ENCODE peak calls at places on chromosomes 5 and 9, in nine cellular contexts. S is ovary, B is AG04450, D is psoas muscle, P is heart right ventricle, V is tibial artery, C is neuronal stem cell, M is mammary epithelial cell, T is stomach. G is an unnamed sample.

GRCh38 chr9:76662476-76663281 is 101.6 kb upstream of the PCA3 start:
- DNase-seq in V (no peak), M (no peak), P (no peak), S (no peak), T (no peak), C (no peak), B (no peak), D (no peak), G (no peak)

GRCh38 chr5:145129797-145130196 is 705.3 kb downstream of the PRELID2 start:
- DNase-seq in B (no peak), P (no peak), V (no peak), C (no peak), S (no peak), D (no peak), T (no peak), M (no peak), G (no peak)

GRCh38 chr9:97534961-97535594 is 33.6 kb downstream of the TMOD1 start:
- DNase-seq in V (no peak), C (no peak), M (no peak), B (no peak), D (no peak), P (no peak), T (no peak), S (no peak), G (no peak)

GRCh38 chr9:107155244-107155817 is 127.7 kb upstream of the RAD23B start:
- DNase-seq in M (no peak), T (no peak), C (no peak), S (no peak), D (no peak), V (no peak), B (no peak), P (no peak), G (no peak)

GRCh38 chr9:2992427-2992826 is 148.5 kb upstream of the PUM3 start:
- DNase-seq in T (peak), M (no peak), C (no peak), D (no peak), S (no peak), V (no peak), B (no peak), P (no peak), G (no peak)

GRCh38 chr5:133605323-133605722 is 7.0 kb downstream of the FSTL4 start:
- DNase-seq in T (no peak), D (no peak), B (no peak), V (no peak), M (no peak), P (peak), S (no peak), C (no peak), G (no peak)

GRCh38 chr5:31770157-31770556 is 131.2 kb downstream of the PDZD2 start:
- DNase-seq in B (no peak), T (no peak), P (no peak), D (no peak), V (no peak), M (no peak), S (no peak), C (no peak), G (no peak)

GRCh38 chr5:60945760-60946253 is 802 bp downstream of the NDUFAF2 start:
- DNase-seq in S (peak), P (peak), D (peak), V (peak), M (peak), B (peak), T (peak), C (peak), G (no peak)

GRCh38 chr9:13485068-13485596 is 205.6 kb upstream of the MPDZ start:
- DNase-seq in D (peak), P (peak), M (peak), B (no peak), S (peak), C (no peak), T (no peak), V (peak), G (no peak)

GRCh38 chr9:75993434-75993833 is 103.0 kb downstream of the PCSK5 start:
- DNase-seq in D (no peak), S (no peak), P (no peak), B (no peak), M (peak), T (no peak), C (no peak), V (no peak), G (no peak)

GRCh38 chr9:1087120-1087881 is 37.1 kb downstream of the DMRT2 start:
- DNase-seq in P (no peak), M (no peak), B (no peak), S (no peak), D (no peak), V (no peak), T (no peak), C (no peak), G (no peak)
- H3K27ac ChIP-seq in P (no peak), M (no peak), B (no peak), S (no peak), D (no peak), V (no peak), T (no peak), C (no peak), G (no peak)

GRCh38 chr5:21219966-21220365 is 1232.0 kb upstream of the CDH18 start:
- DNase-seq in V (no peak), T (no peak), B (no peak), M (no peak), C (no peak), S (no peak), P (no peak), D (no peak), G (no peak)
- H3K27ac ChIP-seq in V (no peak), T (no peak), B (no peak), M (no peak), C (no peak), S (no peak), P (no peak), D (no peak), G (no peak)

DNA sequence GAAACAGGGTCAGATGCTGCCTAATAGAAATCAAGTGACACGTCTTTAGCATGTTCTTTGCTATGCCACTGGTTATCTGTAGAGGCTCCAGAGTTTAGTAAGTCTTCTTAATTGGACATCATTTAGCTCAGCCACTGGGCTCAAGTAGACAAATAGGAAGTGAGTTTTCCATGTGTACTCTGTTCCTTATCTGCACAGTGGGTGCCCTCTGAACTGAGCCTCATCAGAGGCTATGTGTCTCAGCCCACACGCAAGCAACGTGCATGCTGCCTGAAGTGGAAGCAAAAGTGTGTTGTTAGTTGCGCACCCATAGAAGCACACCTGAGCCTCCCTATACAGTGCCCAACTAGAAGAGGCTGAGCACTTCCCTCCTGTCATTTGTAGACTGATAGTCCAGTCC is 134.7 kb downstream of the SEMA5A start:
- DNase-seq in T (no peak), C (no peak), P (no peak), B (no peak), S (no peak), V (no peak), M (no peak), D (no peak), G (no peak)
- H3K27ac ChIP-seq in T (no peak), C (no peak), P (no peak), B (no peak), S (no peak), V (no peak), M (no peak), D (no peak), G (no peak)

DNA sequence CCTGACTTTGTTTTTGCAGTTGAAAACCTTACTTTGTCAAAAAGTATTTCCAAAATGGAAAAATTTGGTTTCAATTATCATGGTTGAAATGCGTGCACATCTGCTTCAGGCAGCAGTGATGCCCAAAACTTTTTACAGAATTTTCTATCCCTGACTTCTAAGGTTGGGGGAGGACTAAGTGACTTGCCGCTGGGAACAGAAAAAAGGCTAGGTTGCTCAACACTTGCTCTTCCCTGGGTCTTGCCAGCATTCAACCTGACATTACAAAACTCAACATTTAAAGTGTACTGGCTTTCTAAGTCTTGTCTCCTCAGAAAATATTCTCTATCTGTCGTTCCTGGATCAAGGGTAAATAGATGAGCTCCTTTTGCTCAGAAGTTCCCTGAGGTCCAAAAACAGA is 4.7 kb downstream of the KLHL3 start:
- DNase-seq in V (no peak), S (no peak), C (no peak), P (no peak), D (no peak), T (no peak), B (no peak), M (no peak), G (no peak)
- H3K27ac ChIP-seq in V (no peak), S (no peak), C (no peak), P (no peak), D (no peak), T (no peak), B (no peak), M (no peak), G (no peak)

DNA sequence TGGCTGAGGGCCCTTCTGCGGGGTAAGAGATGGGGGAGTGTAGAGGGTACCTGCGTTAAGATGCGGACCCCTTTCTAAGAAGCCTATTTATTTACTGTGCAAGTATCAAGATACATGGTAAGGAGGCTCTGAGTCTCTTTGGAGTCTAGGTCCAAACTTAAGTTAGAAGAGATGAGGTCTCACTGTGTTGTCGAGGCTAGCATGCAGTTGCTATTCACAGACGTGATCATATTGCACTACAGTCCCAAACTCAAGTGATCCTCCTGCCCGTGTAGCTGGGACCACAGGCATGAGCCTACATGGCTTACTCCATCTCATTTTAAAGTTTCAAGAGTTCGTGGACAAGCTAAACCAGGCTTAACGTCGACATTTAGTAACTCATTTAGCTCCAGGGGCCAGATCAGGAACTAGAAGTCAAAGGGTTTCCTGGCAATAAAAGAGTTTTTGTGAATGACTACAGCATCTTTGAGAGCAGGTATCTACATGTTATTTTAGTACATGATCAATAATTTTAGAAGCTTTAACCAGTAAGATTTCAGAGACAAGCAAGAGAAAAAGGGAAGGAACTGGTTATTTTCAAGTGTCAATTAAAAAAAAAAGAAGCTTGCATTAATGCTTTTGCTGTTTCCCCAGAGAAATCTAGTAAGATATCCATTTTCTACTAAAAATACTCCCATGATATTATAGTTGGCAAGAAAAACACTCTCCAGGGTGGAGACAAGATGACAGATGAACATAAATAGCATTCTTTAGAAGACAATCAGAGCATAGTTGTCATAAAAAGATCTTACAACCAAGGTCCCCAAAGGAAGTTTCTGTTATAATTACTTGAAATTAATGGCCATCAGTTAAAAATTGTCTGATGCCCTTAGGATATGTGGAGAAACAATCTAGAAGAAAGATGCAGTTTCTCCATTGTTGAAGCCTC is 141.3 kb downstream of the SCAMP1 start:
- DNase-seq in C (no peak), D (no peak), S (no peak), P (no peak), T (no peak), B (no peak), V (no peak), M (peak), G (no peak)
- H3K27ac ChIP-seq in C (no peak), D (no peak), S (no peak), P (no peak), T (no peak), B (no peak), V (no peak), M (peak), G (no peak)

DNA sequence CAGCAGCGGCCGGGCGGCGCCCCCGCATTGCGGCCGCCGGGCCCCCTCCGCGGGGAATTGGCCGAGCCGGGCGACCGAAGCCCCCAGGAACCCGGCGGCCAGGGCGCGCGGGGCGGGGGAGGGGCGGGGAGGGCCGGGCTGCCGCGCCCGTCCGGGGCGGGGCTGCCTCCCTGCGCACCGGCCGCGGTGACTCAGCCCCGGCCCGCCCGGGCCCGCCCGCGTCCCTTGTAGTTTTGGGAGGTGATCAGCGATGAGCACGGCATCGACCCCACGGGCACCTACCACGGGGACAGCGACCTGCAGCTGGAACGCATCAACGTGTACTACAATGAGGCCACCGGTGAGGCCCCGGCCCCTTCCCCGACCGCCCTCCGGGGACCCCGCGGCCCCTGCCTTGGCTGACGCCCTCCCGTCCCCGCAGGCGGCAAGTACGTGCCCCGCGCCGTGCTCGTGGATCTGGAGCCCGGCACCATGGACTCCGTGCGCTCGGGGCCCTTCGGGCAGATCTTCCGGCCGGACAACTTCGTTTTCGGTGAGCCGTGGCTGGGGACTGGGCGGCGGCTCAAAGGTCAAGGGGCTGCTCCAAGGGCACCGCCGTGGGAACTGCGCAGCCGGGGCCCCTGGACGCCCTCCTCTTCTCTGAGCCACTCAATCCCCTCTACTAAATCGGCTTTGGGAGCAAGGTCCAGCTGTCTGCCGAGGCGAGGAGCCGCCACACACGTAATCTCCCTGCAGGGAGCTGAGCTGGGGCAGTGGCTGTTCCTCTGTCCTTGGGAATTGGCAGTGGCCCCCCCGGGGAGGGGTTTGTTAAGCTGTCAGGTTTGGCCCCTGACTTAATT is 622 bp downstream of the TUBB4B start:
- DNase-seq in V (peak), C (no peak), D (peak), M (peak), S (peak), P (peak), B (no peak), T (peak), G (no peak)
- H3K27ac ChIP-seq in V (peak), C (peak), D (peak), M (peak), S (peak), P (peak), B (peak), T (peak), G (peak)

GRCh38 chr5:14547660-14548059 is 33.9 kb upstream of the OTULINL start:
- DNase-seq in B (no peak), S (no peak), M (no peak), P (no peak), V (no peak), C (no peak), T (no peak), D (no peak), G (no peak)
- H3K27ac ChIP-seq in B (no peak), S (no peak), M (no peak), P (no peak), V (no peak), C (no peak), T (no peak), D (no peak), G (no peak)

GRCh38 chr5:109692852-109693251 is 3.1 kb downstream of the MAN2A1 start:
- DNase-seq in C (no peak), V (no peak), B (no peak), M (no peak), T (no peak), P (no peak), D (no peak), S (no peak), G (no peak)

GRCh38 chr5:109690456-109691247 is 925 bp downstream of the MAN2A1 start:
- DNase-seq in S (peak), T (peak), D (peak), C (peak), M (peak), B (peak), V (peak), P (peak), G (peak)

GRCh38 chr5:109691248-109691574 is 1.5 kb downstream of the MAN2A1 start:
- DNase-seq in S (no peak), M (no peak), P (no peak), C (no peak), D (no peak), T (no peak), V (no peak), B (no peak), G (no peak)

GRCh38 chr5:109693535-109694152 is 3.9 kb downstream of the MAN2A1 start:
- DNase-seq in C (no peak), D (no peak), V (no peak), S (no peak), B (no peak), T (no peak), M (peak), P (no peak), G (no peak)

DNA sequence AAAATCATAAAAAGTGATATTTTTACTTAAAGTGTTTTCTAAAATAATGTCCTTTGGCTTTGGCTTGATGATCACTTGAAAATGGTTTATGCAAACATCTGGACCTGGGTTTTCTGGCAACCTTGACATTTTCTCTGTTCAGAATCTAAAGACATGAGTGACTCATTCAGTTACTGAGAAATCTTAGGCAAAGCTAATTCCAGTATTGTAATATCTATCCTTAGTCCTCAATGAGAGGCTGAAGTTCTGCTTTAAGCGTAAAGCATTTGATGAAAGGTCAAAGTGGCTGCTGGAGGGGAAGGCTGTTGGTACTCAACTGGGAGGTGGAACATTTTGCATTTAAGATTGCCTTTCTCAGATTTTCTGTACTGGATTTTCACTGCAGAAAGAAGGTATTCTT is 2.3 kb downstream of the MAN2A1 start:
- DNase-seq in P (no peak), S (no peak), C (no peak), D (no peak), T (no peak), B (no peak), V (no peak), M (peak), G (no peak)
- H3K27ac ChIP-seq in P (peak), S (no peak), C (no peak), D (peak), T (no peak), B (no peak), V (peak), M (no peak), G (peak)

DNA sequence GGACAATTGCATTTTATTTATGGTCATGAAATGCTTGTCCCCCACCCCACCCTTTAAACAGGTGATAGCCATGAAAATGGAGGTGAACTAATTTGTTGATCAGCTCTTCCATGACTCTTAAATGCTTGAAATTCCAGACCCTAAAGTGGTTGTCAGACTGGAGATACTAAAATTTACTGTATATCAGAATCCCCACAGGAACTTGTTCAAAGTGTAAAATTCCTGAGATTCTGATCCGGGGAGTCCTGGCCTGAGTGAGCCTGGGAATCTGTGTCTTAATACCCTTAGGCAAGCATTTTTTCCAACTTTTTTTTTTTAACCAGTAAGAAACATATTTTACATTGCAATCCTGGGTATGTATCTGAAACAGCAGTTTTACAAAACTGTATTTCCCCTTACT is 4.7 kb downstream of the SKP2 start:
- DNase-seq in C (no peak), D (no peak), S (no peak), B (no peak), V (no peak), P (no peak), T (no peak), M (no peak), G (no peak)
- H3K27ac ChIP-seq in C (no peak), D (peak), S (no peak), B (peak), V (no peak), P (no peak), T (no peak), M (peak), G (no peak)

G was measured in substantia nigra.